ENCODE peak calls at places on chromosomes 1 and 21, in four cellular contexts. S, X, Q and Y are unnamed samples.

GRCh38 chr1:223312273-223312672 is 51.7 kb downstream of the SUSD4 start:
- DNase-seq in S (no peak), X (no peak), Q (no peak), Y (no peak)

GRCh38 chr1:1627261-1627841 is 4.6 kb upstream of the MMP23B start:
- DNase-seq in S (peak; percentile 49), X (no peak), Q (no peak), Y (no peak)

GRCh38 chr1:32666866-32667566 is 16.0 kb downstream of the RBBP4 start:
- DNase-seq in S (no peak), X (peak; percentile 34), Q (no peak), Y (no peak)

GRCh38 chr1:171984850-171985485 is 143.7 kb downstream of the DNM3 start:
- DNase-seq in S (no peak), X (peak; percentile 23), Q (no peak), Y (no peak)

GRCh38 chr21:34536820-34537219 is 24.8 kb upstream of the KCNE1 start:
- DNase-seq in S (no peak), X (no peak), Q (no peak), Y (no peak)

GRCh38 chr1:28073867-28074266 is 14.5 kb downstream of the EYA3 start:
- DNase-seq in S (no peak), X (no peak), Q (no peak), Y (no peak)

GRCh38 chr1:92029241-92029922 is 403 bp upstream of the EPHX4 start:
- DNase-seq in S (no peak), X (no peak), Q (no peak), Y (no peak)

GRCh38 chr1:81679972-81680371 is 120.8 kb upstream of the ADGRL2 start:
- DNase-seq in S (no peak), X (no peak), Q (no peak), Y (no peak)

GRCh38 chr1:73576084-73576483 is 621.9 kb downstream of the LRRIQ3 start:
- DNase-seq in S (no peak), X (no peak), Q (no peak), Y (no peak)

GRCh38 chr1:11391891-11392290 is 87.1 kb upstream of the DISP3 start:
- DNase-seq in S (no peak), X (no peak), Q (no peak), Y (no peak)

GRCh38 chr1:224435318-224435763 is 744 bp upstream of the WDR26 start:
- DNase-seq in S (peak; percentile 52), X (peak; percentile 76), Q (no peak), Y (no peak)

GRCh38 chr1:12080773-12081556 is 17.9 kb downstream of the TNFRSF8 start:
- DNase-seq in S (no peak), X (no peak), Q (no peak), Y (no peak)

GRCh38 chr1:237562247-237562823 is 328.4 kb downstream of the ZP4 start:
- DNase-seq in S (no peak), X (peak; percentile 75), Q (no peak), Y (peak; percentile 14)

GRCh38 chr1:10901091-10901893 is 104.8 kb upstream of the CASZ1 start:
- DNase-seq in S (peak; percentile 59), X (no peak), Q (no peak), Y (no peak)

GRCh38 chr1:9717193-9718005 is 65.9 kb downstream of the PIK3CD start:
- DNase-seq in S (no peak), X (peak; percentile 98), Q (peak; percentile 78), Y (peak; percentile 94)

GRCh38 chr1:15731735-15732685 is 4.0 kb upstream of the SLC25A34 start:
- DNase-seq in S (no peak), X (no peak), Q (no peak), Y (no peak)
- TF ChIP-seq TAF1 in S (no peak), X (no peak), Q (no peak), Y (no peak)

DNA sequence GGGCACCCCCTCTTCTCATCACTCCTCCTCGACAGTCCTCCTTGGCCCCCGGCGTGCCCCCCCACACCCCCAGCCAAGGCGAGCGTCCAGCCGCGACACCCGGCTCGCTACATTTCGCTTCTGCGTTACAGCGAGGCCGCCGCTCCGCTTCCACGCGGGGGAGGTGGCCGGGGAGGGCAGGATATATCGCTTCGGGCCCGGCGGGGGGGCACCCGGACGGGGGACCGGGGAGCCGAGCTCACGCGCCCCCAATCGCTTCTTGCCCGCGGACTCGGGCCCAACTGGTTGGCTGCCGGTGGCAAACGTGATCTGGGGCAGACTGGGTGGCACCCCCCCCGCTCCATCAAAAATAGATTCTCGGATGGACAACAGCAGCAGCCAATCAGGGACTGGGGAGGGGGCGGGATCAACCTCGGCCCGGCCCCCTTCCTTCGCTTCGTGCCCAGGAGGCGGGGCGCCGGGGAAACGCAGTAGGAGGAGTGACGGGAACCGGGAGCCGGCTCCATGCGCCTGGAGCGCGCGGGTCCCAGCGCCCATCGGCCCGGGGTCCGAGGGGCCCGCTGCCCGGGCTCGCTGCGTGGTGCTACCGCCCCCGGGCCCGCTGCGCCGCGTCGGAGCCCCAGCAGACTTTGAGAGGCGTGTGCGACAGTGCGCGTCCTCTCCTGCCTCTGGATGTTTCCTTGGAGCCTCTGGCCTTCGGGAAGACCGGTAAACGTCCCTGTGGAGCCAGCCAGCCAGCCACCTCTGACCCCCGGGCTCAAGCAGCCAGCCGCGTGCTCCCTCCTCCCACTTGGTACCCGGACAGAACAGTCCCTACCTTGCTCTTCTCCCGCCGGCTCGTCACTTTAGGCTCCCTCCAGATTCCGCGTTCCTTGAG is at the start of gene SLC41A1:
- DNase-seq in S (peak; percentile 94), X (peak; percentile 95), Q (peak; percentile 91), Y (peak; percentile 75)
- TF ChIP-seq POLR2A in S (peak; percentile 50), X (peak; percentile 68), Q (no peak), Y (no peak)

DNA sequence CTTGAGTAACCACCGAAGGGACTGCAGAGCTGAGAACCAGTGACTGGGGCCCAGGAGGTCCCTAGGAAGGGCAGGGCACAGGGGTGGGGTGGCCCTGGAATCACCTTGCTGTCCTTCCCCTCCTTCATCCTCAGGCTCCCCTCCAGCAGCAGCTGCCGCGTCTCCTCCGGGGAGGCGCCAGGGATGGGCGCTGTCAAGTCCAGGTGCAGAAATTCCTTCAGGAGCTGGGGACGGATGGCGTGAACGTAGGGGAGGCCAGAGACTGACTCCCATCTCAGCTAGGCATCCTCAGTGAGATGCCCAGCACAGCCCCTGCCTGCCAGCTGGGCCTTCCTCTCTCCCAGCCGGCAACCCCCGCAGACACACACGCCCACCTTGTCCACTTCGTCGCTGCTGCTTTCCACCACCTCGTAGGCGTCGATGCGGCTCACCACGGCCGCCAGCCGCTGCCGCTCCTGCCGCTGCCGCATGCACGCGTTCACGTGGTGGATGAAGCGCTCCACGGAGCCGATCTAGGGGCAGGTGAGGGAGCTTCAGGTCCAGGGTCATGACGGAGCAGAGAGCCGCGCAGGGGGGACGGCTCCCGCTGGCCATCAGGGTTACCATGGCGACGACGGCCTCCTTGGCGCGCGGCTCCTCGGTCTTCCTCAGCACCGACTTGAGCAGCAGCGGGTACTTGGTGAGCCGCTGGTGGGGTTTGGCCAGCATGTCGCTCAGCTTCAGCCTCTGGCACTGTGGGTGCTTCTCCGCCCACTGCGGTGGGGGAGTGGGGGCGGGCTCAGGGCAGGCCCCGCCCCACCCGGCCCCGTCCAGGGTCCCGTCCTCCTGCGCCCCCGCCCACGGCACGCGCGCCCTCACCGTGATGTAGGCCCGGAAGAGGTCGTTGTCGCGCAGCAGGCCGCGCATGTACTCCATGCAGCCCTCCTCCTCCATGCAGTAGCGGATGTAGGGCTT is 4.4 kb upstream of the TNFRSF25 start:
- DNase-seq in S (peak; percentile 55), X (peak; percentile 40), Q (no peak), Y (no peak)
- TF ChIP-seq TAF1 in S (no peak), X (no peak), Q (no peak), Y (no peak)

GRCh38 chr1:228998179-228998578 is 262.9 kb downstream of the RHOU start:
- DNase-seq in S (no peak), X (no peak), Q (no peak), Y (no peak)

GRCh38 chr1:228999776-229000175 is 264.5 kb downstream of the RHOU start:
- DNase-seq in S (no peak), X (no peak), Q (no peak), Y (no peak)

GRCh38 chr1:229002037-229002436 is 266.8 kb downstream of the RHOU start:
- DNase-seq in S (no peak), X (no peak), Q (no peak), Y (no peak)

GRCh38 chr1:229001467-229001866 is 266.2 kb downstream of the RHOU start:
- DNase-seq in S (no peak), X (no peak), Q (no peak), Y (no peak)

DNA sequence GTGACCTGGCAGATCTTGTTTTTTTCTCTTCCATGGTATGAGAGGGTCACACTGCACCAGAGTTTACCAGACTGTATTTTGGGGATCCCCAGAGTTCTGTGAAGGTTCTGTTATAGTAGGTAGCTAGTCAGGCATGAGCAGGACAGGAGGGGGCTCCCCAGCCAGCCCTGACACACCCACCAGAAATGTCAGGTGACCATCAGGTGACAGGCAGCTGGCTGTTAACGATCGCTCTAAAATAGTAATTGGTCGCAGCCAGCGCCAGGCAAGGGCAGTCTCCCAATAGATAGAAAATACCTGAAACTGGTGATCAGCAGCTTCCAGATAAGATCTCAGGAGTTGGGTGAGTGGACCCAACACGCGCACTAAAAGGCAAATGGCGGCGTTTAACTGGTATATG is 264.9 kb downstream of the RHOU start:
- DNase-seq in S (no peak), X (no peak), Q (no peak), Y (no peak)
- TF ChIP-seq POLR2A in S (no peak), X (no peak), Q (no peak), Y (no peak)

DNA sequence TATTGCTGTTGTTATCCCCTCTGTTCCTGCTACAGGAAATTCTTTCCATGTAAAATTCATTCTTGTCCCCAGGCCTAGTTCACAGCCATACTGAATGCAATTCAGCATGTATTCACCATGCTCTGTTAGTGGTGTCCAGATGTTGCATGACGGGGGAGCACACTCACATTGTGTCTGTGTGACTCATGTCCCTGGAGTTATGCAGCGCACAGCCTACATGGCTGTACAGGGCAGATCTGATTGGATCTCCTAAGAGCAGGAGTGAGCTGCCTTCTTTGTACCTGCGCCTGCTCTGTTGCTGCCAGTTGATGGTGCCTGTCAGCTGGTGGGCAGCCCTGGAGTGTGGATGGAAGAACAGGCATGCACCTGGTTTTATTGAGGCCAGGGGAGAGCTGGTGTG is 17.6 kb downstream of the HTR6 start:
- DNase-seq in S (no peak), X (peak; percentile 29), Q (no peak), Y (no peak)
- TF ChIP-seq TAF1 in S (no peak), X (no peak), Q (no peak), Y (no peak)